ENCODE peak calls at places on chromosomes 3 and 15, in four cellular contexts. K, Y, D and X are unnamed samples.

GRCh38 chr3:30170681-30171438 is 435.5 kb upstream of the TGFBR2 start:
- DNase-seq in K (no peak), Y (no peak), D (no peak), X (no peak)

GRCh38 chr3:165185707-165186327 is 10.4 kb downstream of the SLITRK3 start:
- DNase-seq in K (no peak), Y (no peak), D (no peak), X (peak; percentile 4)

GRCh38 chr15:56523521-56523920 is 58.6 kb upstream of the MNS1 start:
- DNase-seq in K (no peak), Y (no peak), D (no peak), X (no peak)

GRCh38 chr3:159260049-159260662 is 458.3 kb downstream of the MFSD1 start:
- DNase-seq in K (no peak), Y (peak; percentile 61), D (no peak), X (peak; percentile 66)

GRCh38 chr3:46904303-46905190 is 27.0 kb downstream of the PTH1R start:
- DNase-seq in K (peak; percentile 17), Y (no peak), D (peak; percentile 59), X (no peak)

GRCh38 chr3:13275376-13276005 is 144.6 kb downstream of the NUP210 start:
- DNase-seq in K (peak; percentile 6), Y (no peak), D (no peak), X (no peak)

GRCh38 chr3:64484289-64484992 is 203.4 kb downstream of the ADAMTS9 start:
- DNase-seq in K (peak; percentile 71), Y (peak; percentile 77), D (no peak), X (no peak)

GRCh38 chr3:28667646-28668376 is 319.2 kb upstream of the AZI2 start:
- DNase-seq in K (peak; percentile 63), Y (peak; percentile 70), D (no peak), X (peak; percentile 2)

GRCh38 chr3:37861540-37862051 is at the start of gene CTDSPL:
- DNase-seq in K (no peak), Y (peak; percentile 55), D (peak; percentile 90), X (no peak)

GRCh38 chr3:28745904-28746617 is 397.4 kb upstream of the AZI2 start:
- DNase-seq in K (no peak), Y (no peak), D (no peak), X (no peak)

GRCh38 chr3:190517696-190518095 is 3.8 kb downstream of the IL1RAP start:
- DNase-seq in K (no peak), Y (no peak), D (no peak), X (no peak)
- TF ChIP-seq CTCF in K (no peak), Y (no peak), D (no peak), X (no peak)

GRCh38 chr15:99135194-99135593 is 30.3 kb downstream of the SYNM start:
- DNase-seq in K (no peak), Y (no peak), D (no peak), X (no peak)
- H3K4me3 ChIP-seq in K (no peak overlapping the region), Y (no peak overlapping the region), D (no peak overlapping the region), X (no peak overlapping the region)

GRCh38 chr15:74301583-74302374 is 65.7 kb downstream of the CCDC33 start:
- DNase-seq in K (no peak), Y (no peak), D (no peak), X (no peak)

GRCh38 chr15:74300057-74300620 is 64.0 kb downstream of the CCDC33 start:
- DNase-seq in K (no peak), Y (no peak), D (peak; percentile 50), X (no peak)

GRCh38 chr15:74303741-74304309 is 63.6 kb downstream of the CYP11A1 start:
- DNase-seq in K (no peak), Y (no peak), D (no peak), X (no peak)

GRCh38 chr15:74304459-74304858 is 63.0 kb downstream of the CYP11A1 start:
- DNase-seq in K (no peak), Y (no peak), D (peak; percentile 52), X (no peak)

GRCh38 chr15:74302821-74303359 is 64.6 kb downstream of the CYP11A1 start:
- DNase-seq in K (no peak), Y (peak; percentile 34), D (peak; percentile 38), X (no peak)
- TF ChIP-seq CTCF in K (peak; percentile 54), Y (peak; percentile 10), D (peak; percentile 49), X (peak; percentile 88)

DNA sequence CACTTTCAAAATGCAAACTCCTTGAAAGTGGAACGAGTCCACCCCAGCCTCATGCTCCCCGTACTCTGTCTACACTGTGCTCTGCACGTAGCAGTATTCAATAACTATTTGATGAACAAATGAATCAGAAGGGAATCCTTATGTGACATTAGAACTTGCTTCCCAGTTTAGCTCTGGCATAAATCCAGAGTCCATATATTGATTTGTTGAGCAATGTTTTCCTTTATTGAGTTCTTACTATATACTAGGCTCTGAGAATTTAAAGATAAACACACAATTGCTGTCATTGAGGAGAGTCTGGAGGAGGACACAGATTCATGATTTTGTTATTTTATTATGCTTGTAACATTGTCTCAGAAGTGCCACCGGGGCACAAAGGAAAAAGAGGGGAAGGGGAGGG is 71.0 kb upstream of the GATM start:
- DNase-seq in K (no peak), Y (no peak), D (no peak), X (no peak)
- H3K4me3 ChIP-seq in K (no peak overlapping the region), Y (no peak overlapping the region), D (no peak overlapping the region), X (no peak overlapping the region)

GRCh38 chr15:31435256-31435781 is 108.7 kb downstream of the KLF13 start:
- DNase-seq in K (peak; percentile 78), Y (peak; percentile 76), D (no peak), X (peak; percentile 54)
- TF ChIP-seq CTCF in K (peak; percentile 70), Y (peak; percentile 68), D (peak; percentile 75), X (peak; percentile 82)

GRCh38 chr15:80061581-80061980 is 2.1 kb downstream of the ZFAND6 start:
- DNase-seq in K (no peak), Y (no peak), D (no peak), X (no peak)
- H3K4me3 ChIP-seq in K (peak overlapping the region; percentile 91), Y (no peak overlapping the region), D (peak overlapping the region; percentile 86), X (no peak overlapping the region)

DNA sequence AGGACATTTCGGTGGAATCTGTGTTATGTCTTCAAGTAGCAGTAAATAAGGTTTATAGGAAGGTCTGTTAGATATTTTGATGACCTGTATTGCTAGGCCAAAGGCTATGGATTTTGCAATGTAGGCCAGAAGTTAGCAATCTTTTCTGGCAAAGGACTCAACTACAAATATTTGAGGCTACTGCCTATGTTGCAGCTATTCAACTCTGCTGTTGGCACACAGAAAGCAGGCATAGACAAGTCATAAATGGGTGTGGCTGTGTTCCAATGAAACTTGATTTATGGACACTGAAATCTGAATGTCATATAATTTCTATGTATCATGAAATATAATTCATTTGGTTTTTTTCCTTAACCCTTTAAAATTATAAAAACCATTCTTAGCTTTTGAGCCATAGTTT is 438.7 kb upstream of the C2CD4B start:
- DNase-seq in K (no peak), Y (no peak), D (no peak), X (peak; percentile 64)
- TF ChIP-seq CTCF in K (no peak), Y (no peak), D (no peak), X (no peak)

GRCh38 chr15:71352125-71352524 is 236.9 kb downstream of the THSD4 start:
- DNase-seq in K (no peak), Y (no peak), D (no peak), X (no peak)
- H3K4me3 ChIP-seq in K (no peak overlapping the region), Y (no peak overlapping the region), D (no peak overlapping the region), X (no peak overlapping the region)

GRCh38 chr3:170734043-170734736 is 135.8 kb downstream of the RPL22L1 start:
- DNase-seq in K (no peak), Y (no peak), D (no peak), X (no peak)
- TF ChIP-seq CTCF in K (no peak), Y (no peak), D (no peak), X (no peak)

DNA sequence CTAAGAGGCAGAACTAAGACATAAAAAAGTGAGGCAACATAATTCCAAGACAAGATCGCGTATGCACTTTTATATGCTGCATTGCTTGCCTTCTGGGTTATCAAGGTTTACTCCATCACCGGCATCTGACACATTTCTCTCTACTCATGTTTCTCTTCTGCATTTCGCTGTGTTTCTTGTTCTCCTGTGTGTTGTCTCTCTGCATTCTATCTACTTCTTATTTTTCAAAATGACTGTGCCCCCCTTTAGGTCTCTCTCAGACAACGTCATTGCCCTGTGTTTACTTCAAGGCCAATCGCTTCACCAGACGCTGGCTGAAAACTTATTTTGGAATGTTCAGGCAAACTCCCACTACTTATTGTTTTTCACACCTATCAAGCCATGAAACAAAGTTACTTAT is 280.4 kb downstream of the KCNH8 start:
- DNase-seq in K (no peak), Y (no peak), D (no peak), X (no peak)
- H3K4me3 ChIP-seq in K (no peak overlapping the region), Y (no peak overlapping the region), D (no peak overlapping the region), X (no peak overlapping the region)